ENCODE peak calls at places on chromosomes 5 and 9, in seven cellular contexts. X, M, O, G, Y, U and N are unnamed samples.

GRCh38 chr5:75675779-75676178 is 41.5 kb downstream of the POC5 start:
- DNase-seq in M (no peak), X (no peak), U (no peak), G (no peak), Y (no peak), O (no peak), N (no peak)

GRCh38 chr5:111829701-111830100 is 72.7 kb upstream of the NREP start:
- DNase-seq in M (no peak), G (no peak), Y (no peak), X (no peak), U (no peak), O (no peak), N (no peak)

GRCh38 chr5:21701317-21701716 is 1151.8 kb downstream of the CDH12 start:
- DNase-seq in M (no peak), X (no peak), Y (no peak), U (peak; percentile 15), O (no peak), G (no peak), N (no peak)

GRCh38 chr5:143509758-143510221 is 106.3 kb upstream of the NR3C1 start:
- DNase-seq in O (no peak), U (no peak), M (no peak), X (no peak), G (no peak), Y (peak; percentile 44), N (peak; percentile 48)

GRCh38 chr9:109192732-109193361 is 25.8 kb upstream of the FRRS1L start:
- DNase-seq in Y (peak; percentile 24), M (no peak), G (peak; percentile 68), U (peak; percentile 73), X (peak; percentile 48), O (peak; percentile 77), N (no peak)

GRCh38 chr5:56233230-56233629 is at the start of gene ANKRD55:
- DNase-seq in Y (no peak), M (no peak), G (no peak), U (no peak), X (no peak), O (no peak), N (no peak)

GRCh38 chr5:170145462-170145861 is 39.8 kb downstream of the FOXI1 start:
- DNase-seq in M (no peak), U (no peak), Y (no peak), X (peak; percentile 37), G (no peak), O (no peak), N (no peak)

GRCh38 chr5:115657883-115658233 is 32.0 kb upstream of the TMED7 start:
- DNase-seq in O (no peak), Y (no peak), M (no peak), G (no peak), X (peak; percentile 38), U (no peak), N (no peak)

GRCh38 chr9:100448266-100448665 is 21.3 kb downstream of the MSANTD3 start:
- DNase-seq in G (no peak), X (no peak), U (no peak), M (no peak), Y (no peak), O (no peak), N (no peak)

GRCh38 chr5:39648539-39649200 is 223.9 kb upstream of the DAB2 start:
- DNase-seq in Y (no peak), M (no peak), U (no peak), X (peak; percentile 72), O (no peak), G (no peak), N (no peak)

GRCh38 chr5:93359296-93359957 is 221.6 kb downstream of the NR2F1-AS1 start:
- DNase-seq in M (no peak), G (no peak), U (no peak), X (peak; percentile 16), O (no peak), Y (no peak), N (no peak)

GRCh38 chr9:136697146-136697820 is 10.0 kb upstream of the AGPAT2 start:
- DNase-seq in U (no peak), Y (no peak), M (no peak), X (peak; percentile 39), O (peak; percentile 35), G (no peak), N (no peak)

GRCh38 chr9:135225619-135226228 is 138.3 kb downstream of the OLFM1 start:
- DNase-seq in Y (no peak), M (no peak), O (no peak), U (no peak), G (no peak), X (no peak), N (no peak)

GRCh38 chr5:65262094-65262493 is 219.6 kb downstream of the ADAMTS6 start:
- DNase-seq in O (peak; percentile 35), U (no peak), M (no peak), Y (no peak), G (no peak), X (no peak), N (no peak)

GRCh38 chr5:8756498-8757084 is 789.3 kb downstream of the SEMA5A start:
- DNase-seq in G (no peak), O (no peak), X (peak; percentile 9), U (peak; percentile 71), M (peak; percentile 28), Y (peak; percentile 11), N (peak; percentile 15)

GRCh38 chr9:82106536-82106935 is 118.0 kb downstream of the SPATA31D1 start:
- DNase-seq in O (no peak), Y (no peak), U (no peak), G (no peak), M (no peak), X (no peak), N (no peak)

GRCh38 chr9:85960688-85961093 is 19.7 kb downstream of the NAA35 start:
- DNase-seq in G (no peak), O (no peak), Y (no peak), M (no peak), U (no peak), X (no peak), N (no peak)

GRCh38 chr9:93209576-93210323 is 25.8 kb downstream of the WNK2 start:
- DNase-seq in M (no peak), G (no peak), Y (no peak), X (no peak), O (no peak), U (no peak), N (no peak)

GRCh38 chr5:178690208-178690607 is 40.3 kb downstream of the ZNF354A start:
- DNase-seq in G (no peak), M (no peak), X (no peak), U (no peak), O (no peak), Y (no peak), N (no peak)

GRCh38 chr5:72252574-72253155 is 67.4 kb downstream of the MRPS27 start:
- DNase-seq in G (no peak), U (no peak), Y (no peak), X (no peak), M (no peak), O (no peak), N (no peak)

DNA sequence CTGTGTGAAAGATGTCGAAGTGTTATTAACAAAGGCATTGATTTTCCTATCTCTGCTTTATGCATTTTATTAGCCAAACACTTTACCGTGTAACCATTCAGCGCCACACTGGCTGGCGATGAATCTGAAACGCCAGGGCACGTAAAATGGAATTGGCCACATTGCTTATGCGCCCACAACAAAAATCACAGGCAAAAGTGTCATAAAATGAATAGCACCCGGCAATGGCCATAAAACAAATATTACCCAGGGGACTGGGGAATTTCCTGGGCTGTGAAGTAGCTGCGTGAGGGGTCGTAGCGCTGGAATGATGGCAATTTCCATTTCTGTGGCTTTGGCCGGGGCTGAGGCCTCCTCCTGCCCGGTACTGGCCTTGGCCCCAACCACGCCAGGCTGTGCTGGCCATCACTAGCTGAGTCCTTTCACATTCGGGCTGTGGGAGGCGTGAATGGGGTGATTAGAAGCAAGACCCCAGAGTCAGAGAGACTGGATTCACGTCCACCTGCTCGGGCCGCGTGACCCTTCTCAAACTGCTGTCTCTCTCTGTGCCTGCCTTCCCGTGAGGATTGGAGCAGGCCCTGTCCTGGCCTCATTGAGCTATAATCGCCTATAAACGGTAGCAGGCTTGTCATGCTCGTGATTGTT is 254.5 kb downstream of the PBX3 start:
- DNase-seq in X (no peak), M (no peak), U (no peak), Y (no peak), O (no peak), G (no peak), N (no peak)
- TF ChIP-seq CTCF in X (no peak), M (no peak), U (no peak), Y (no peak), O (no peak), G (no peak), N (no peak)

DNA sequence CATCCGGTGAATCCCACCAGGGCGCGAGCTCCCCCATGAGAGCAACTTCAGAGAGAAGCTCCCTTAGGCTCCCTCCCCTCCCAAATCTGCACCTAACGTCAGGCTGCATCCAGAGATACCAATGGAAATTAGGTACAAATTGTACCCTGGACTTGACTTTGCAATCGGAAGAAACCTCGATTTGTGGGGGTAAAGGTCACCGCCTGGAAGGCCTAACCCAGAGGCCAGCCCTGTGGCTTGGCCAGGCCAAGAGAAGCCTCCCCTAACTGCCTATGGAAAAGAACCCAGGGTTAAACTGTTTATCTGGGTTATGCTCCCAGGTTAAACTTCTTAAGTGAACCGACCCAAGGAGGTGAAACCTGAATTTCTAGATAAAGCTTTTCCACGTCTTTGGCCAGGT is 80.4 kb downstream of the GTF3C4 start:
- DNase-seq in O (no peak), Y (no peak), U (no peak), X (no peak), G (no peak), M (no peak), N (no peak)
- TF ChIP-seq CTCF in O (no peak), Y (no peak), U (no peak), X (no peak), G (no peak), M (no peak), N (no peak)

GRCh38 chr5:53825016-53825415 is 264.6 kb downstream of the NDUFS4 start:
- DNase-seq in O (no peak), X (no peak), Y (no peak), G (no peak), M (no peak), U (peak; percentile 55), N (no peak)

GRCh38 chr5:53820119-53820801 is 259.8 kb downstream of the NDUFS4 start:
- DNase-seq in U (no peak), O (no peak), Y (peak; percentile 21), X (no peak), M (no peak), G (no peak), N (peak; percentile 19)

GRCh38 chr5:53817183-53817582 is 256.7 kb downstream of the NDUFS4 start:
- DNase-seq in O (no peak), G (no peak), X (no peak), M (no peak), Y (no peak), U (no peak), N (no peak)

GRCh38 chr5:53819482-53819881 is 259.0 kb downstream of the NDUFS4 start:
- DNase-seq in O (no peak), X (peak; percentile 14), G (no peak), U (no peak), Y (no peak), M (no peak), N (no peak)

DNA sequence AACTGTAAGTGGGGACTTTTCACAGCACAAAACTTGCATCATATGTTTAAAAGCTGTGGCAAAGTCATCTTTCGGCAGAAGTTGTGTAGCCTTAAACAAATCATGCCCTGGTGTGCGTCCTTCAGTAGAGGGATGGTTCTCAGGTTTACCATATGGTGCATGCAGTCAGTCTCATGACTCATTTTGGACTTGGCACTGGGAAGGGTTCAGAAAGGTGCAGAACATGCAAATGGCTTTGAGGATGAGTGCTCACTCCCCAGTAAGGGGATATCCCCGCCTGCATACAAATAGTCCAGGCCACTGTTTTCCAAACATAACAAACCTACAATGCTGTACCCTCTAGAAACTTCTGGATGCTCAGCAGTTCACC is 260.3 kb downstream of the NDUFS4 start:
- DNase-seq in U (no peak), Y (peak; percentile 29), G (no peak), M (no peak), X (no peak), O (no peak), N (peak; percentile 31)
- TF ChIP-seq CTCF in U (no peak), Y (no peak), G (no peak), M (no peak), X (no peak), O (no peak), N (no peak)

GRCh38 chr5:132459983-132460834 is 30.4 kb downstream of the IRF1 start:
- DNase-seq in U (no peak), M (no peak), G (peak; percentile 64), X (no peak), Y (no peak), O (peak; percentile 19), N (no peak)
- TF ChIP-seq CTCF in U (no peak), M (peak; percentile 35), G (no peak), X (no peak), Y (no peak), O (no peak), N (no peak)